ENCODE peak calls at places on chromosomes 7 and 10, in four cellular contexts. V is suprapubic skin, E is GM12865, H is psoas muscle. Y is an unnamed sample.

GRCh38 chr7:155000795-155001194 is 2.1 kb downstream of the PAXIP1 start:
- DNase-seq in V (no peak), E (peak), H (no peak), Y (no peak)

GRCh38 chr7:1641173-1641572 is 28.9 kb upstream of the ELFN1 start:
- DNase-seq in V (no peak), E (no peak), H (no peak), Y (no peak)

GRCh38 chr10:34139559-34139958 is 675.5 kb downstream of the PARD3 start:
- DNase-seq in V (no peak), E (no peak), H (no peak), Y (no peak)

GRCh38 chr7:29647020-29647654 is 83.5 kb downstream of the PRR15 start:
- DNase-seq in V (no peak), E (no peak), H (no peak), Y (no peak)

GRCh38 chr10:74955796-74956195 is 129.4 kb downstream of the KAT6B start:
- DNase-seq in V (no peak), E (no peak), H (no peak), Y (no peak)

GRCh38 chr7:76364198-76364584 is 5.4 kb upstream of the YWHAG start:
- DNase-seq in V (no peak), E (peak), H (no peak), Y (peak)

GRCh38 chr7:65980478-65981250 is 1.3 kb downstream of the GUSB start:
- DNase-seq in V (peak), E (peak), H (peak), Y (peak)

GRCh38 chr10:104197364-104197763 is 34.8 kb downstream of the CFAP43 start:
- DNase-seq in V (no peak), E (no peak), H (no peak), Y (no peak)

GRCh38 chr7:13987395-13987794 is 2.1 kb downstream of the ETV1 start:
- DNase-seq in V (no peak), E (no peak), H (no peak), Y (no peak)

GRCh38 chr7:92448185-92448747 is 984 bp downstream of the GATAD1 start:
- DNase-seq in V (no peak), E (peak), H (peak), Y (peak)

GRCh38 chr10:63711361-63711760 is 190.2 kb downstream of the REEP3 start:
- DNase-seq in V (no peak), E (no peak), H (peak), Y (no peak)

GRCh38 chr10:124679401-124679800 is 64.8 kb downstream of the FAM53B start:
- DNase-seq in V (no peak), E (no peak), H (peak), Y (no peak)

GRCh38 chr7:77378584-77378983 is 37.6 kb downstream of the GSAP start:
- DNase-seq in V (no peak), E (no peak), H (no peak), Y (no peak)

GRCh38 chr10:51206471-51206870 is 132.2 kb downstream of the PRKG1 start:
- DNase-seq in V (no peak), E (no peak), H (no peak), Y (no peak)

GRCh38 chr10:95430231-95430951 is 130.8 kb downstream of the SORBS1 start:
- DNase-seq in V (peak), E (peak), H (no peak), Y (peak)

GRCh38 chr7:76185187-76185915 is 16.3 kb upstream of the SRRM3 start:
- DNase-seq in V (no peak), E (no peak), H (no peak), Y (no peak)

GRCh38 chr7:192701-193536 is 548 bp downstream of the FAM20C start:
- DNase-seq in V (no peak), E (no peak), H (no peak), Y (no peak)

GRCh38 chr10:30784896-30785605 is 155.5 kb upstream of the LYZL2 start:
- DNase-seq in V (peak), E (peak), H (peak), Y (peak)

GRCh38 chr7:34133356-34133982 is 228.1 kb downstream of the BMPER start:
- DNase-seq in V (no peak), E (no peak), H (no peak), Y (no peak)

GRCh38 chr10:52999258-52999657 is 226.7 kb upstream of the MBL2 start:
- DNase-seq in V (no peak), E (no peak), H (no peak), Y (no peak)

GRCh38 chr7:122438492-122438891 is 133.9 kb upstream of the FEZF1 start:
- DNase-seq in V (no peak), E (no peak), H (no peak), Y (no peak)

GRCh38 chr7:153370092-153370491 is 610.5 kb downstream of the ACTR3B start:
- DNase-seq in V (no peak), E (no peak), H (no peak), Y (no peak)

GRCh38 chr7:100686822-100687211 is 7.2 kb downstream of the GIGYF1 start:
- DNase-seq in V (no peak), E (no peak), H (no peak), Y (no peak)

GRCh38 chr10:118304521-118304920 is 37.6 kb downstream of the FAM204A start:
- DNase-seq in V (no peak), E (no peak), H (no peak), Y (no peak)

GRCh38 chr7:44962483-44963251 is 16.1 kb downstream of the MYO1G start:
- DNase-seq in V (peak), E (no peak), H (no peak), Y (no peak)

GRCh38 chr7:22202141-22202540 is 154.8 kb downstream of the RAPGEF5 start:
- DNase-seq in V (no peak), E (no peak), H (no peak), Y (no peak)

GRCh38 chr7:155764432-155764798 is 47.8 kb downstream of the SHH start:
- DNase-seq in V (no peak), E (no peak), H (no peak), Y (no peak)

GRCh38 chr7:87564290-87564963 is 36.3 kb downstream of the ABCB1 start:
- DNase-seq in V (no peak), E (peak), H (no peak), Y (no peak)

GRCh38 chr7:1176891-1177373 is 16.9 kb upstream of the ZFAND2A start:
- DNase-seq in V (no peak), E (peak), H (peak), Y (no peak)

GRCh38 chr10:123934846-123935245 is 43.2 kb upstream of the CPXM2 start:
- DNase-seq in V (no peak), E (no peak), H (no peak), Y (no peak)

DNA sequence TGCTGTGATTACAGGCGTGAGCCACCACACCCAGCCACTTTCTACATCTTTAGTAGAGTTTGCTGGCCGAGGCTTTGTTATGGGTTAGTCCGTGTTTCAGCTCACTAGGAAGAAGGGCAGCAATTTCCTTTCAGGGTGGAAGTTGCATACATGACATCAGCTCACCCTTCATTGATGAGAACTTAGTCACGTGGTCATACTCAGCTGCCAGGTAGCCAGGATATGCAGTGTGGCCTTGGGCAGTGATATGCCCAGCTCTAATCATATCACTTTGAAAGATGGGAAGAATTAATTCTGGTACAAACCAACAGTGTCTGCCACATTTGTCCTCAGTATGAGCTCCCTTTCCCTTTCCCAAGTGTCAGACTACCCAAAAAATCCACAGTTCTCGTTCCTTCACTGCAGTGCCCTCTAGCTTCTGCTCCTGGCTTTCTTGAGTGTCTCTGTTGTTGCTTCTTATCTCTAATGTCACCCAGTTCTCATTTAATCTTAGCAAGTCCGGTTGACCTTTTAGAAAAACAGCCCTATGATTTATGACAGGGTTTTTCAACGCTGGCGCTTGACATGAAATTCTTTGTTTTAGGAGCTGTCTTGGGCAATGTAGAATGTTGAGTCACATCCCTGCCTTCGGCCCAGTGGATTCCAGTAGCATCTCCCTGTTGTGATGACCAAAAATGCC is 108.7 kb upstream of the ITGB1 start:
- DNase-seq in V (no peak), E (no peak), H (no peak), Y (peak)
- TF ChIP-seq CTCF in V (no peak), E (no peak), H (no peak), Y (no peak)

DNA sequence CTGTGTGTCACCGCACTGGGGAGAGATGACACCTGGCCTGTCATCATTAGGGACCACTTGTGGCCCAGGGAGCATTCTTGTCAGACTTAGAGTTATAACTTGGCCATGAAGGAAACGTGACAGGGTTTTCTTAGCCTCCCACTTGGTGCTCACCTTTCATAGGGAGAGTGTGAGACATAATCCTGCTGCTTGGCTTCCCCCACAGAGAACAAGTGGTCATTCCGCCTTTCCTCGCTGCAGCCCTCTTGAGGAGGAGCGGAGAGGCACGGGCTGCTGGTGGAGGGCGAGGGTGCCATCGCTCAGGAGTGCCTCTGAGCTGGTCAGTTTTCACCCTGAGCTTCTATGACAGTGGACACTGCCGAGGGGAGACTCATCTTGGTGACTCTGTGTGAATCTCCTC is 125.0 kb upstream of the GJD4 start:
- DNase-seq in V (no peak), E (no peak), H (no peak), Y (no peak)
- TF ChIP-seq CTCF in V (no peak), E (no peak), H (no peak), Y (no peak)

GRCh38 chr7:81457858-81458522 is 311.9 kb downstream of the HGF start:
- DNase-seq in V (no peak), E (no peak), H (no peak), Y (no peak)
- TF ChIP-seq CTCF in V (no peak), E (no peak), H (peak), Y (no peak)

DNA sequence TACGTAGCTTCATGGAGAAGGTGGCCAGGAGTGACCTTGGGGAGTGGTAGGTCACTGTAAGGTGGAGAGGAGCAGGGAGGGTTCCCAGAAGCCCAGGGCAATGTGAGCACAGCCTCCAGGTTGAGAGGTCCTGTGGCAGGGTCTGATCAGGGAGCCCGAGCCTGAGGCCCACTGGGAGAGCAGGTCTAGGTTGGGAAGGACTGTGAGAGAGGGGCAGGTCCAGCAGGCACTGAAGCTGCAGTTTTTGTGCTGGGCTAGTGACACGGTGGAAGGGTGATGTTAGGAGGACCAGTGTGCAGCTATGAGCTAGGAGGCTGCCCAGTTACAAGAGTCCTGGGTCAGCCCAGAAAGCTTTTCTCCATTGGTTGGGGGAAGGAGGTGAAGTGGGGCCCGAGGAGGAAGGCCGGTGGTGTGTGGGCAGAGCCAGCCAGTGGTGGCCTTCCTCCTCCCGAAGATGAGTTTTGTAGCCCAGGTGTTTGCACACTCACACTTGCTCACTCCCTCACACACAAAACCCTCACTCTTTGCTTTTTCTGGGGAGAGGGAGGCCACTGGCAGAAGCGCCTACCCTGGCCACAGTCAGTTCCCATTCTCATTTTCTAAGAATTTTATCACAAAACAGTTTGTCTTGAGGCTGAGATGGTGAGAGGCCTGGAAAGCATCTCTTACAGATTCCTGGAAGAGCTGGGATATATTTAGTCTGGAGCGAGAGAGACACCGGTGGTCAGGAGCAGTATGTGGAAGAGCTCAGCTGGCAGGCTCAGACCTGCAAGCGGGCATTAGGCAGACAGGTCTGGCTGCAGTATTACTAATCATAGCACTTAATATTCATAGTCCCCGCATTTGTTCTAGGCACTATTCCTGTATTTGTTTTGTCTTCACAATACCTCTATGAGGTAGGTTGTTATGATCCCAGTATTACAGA is 57.1 kb downstream of the ZNF467 start:
- DNase-seq in V (no peak), E (no peak), H (no peak), Y (no peak)
- TF ChIP-seq CTCF in V (no peak), E (no peak), H (no peak), Y (no peak)

DNA sequence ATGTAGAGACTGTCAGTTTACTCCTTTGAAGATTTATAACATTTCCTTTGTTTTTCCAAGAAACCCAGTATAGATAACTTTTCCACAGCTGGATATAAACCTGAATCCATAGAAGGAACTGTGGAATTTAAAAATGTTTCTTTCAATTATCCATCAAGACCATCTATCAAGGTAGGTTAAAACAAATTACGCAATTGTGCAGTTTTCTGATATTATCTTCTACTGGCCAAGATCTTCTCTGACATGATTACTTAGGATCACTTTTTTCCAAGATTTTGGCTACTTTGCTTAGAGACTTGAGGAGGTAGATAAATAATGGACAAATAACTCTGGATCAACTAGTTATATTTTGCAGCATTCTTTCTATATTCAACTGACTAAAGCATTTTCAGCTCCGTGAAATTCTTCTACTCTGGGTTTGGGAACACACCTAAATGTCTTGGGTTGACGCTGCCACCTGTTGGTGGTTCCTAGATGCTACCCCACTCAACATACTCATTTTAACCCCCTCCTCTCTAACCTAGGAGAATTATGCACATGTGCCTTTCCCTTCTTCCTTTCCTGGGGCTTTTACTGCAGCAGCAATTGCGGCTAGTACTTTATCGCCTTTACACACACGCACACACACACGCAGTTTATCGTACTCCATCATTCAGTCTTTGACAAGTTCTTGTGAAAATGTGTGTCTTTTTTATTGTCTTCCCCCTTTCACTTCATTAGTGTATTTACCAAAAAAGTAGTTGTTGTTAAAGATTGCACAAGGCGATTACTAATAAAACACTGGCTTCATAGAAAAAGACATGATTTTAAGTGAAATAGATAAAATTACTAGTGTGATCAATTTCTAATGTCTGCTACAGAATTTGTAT is 32.7 kb downstream of the ABCB5 start:
- DNase-seq in V (no peak), E (peak), H (no peak), Y (no peak)
- TF ChIP-seq CTCF in V (no peak), E (peak), H (no peak), Y (no peak)

DNA sequence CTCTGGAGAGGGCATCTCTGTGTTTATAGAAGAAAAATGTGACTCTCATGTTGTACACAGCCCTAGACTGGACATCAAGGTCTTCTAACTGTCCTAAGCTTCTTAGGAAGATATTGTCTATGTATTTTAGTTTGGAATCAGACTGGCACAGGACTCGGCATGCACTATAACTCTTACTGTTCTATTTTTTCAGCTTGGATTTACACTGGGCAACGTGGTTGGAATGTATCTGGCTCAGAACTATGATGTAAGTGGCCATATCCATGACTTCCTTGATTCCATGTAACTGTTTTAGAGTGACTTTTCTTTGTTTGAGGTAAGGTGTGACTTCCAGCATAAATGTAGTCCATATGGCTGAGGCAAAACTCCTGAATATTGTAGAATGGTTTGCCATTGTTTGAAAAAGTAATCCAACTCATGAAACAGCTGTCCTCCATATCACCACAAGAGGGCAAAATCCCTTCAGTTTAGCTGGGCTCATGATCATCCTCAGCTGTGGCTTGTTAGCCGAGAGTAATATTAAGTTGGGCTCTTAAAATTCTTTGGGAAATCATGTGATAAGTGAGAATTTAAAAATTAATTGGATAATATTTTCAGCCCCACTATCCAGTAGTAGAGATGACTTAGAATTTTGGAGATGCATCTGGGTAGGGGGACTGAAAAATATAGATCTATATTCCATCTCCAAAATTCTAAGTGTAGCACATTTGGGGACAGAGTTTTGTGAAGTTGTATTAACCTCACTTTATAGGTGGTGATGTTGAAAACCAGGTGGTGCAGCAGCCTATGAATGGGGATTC is 10.4 kb downstream of the STMP1 start:
- DNase-seq in V (no peak), E (peak), H (no peak), Y (peak)
- TF ChIP-seq CTCF in V (peak), E (peak), H (peak), Y (peak)

GRCh38 chr10:99731296-99732032 is 463 bp downstream of the COX15 start:
- DNase-seq in V (no peak), E (no peak), H (no peak), Y (no peak)
- TF ChIP-seq CTCF in V (peak), E (no peak), H (no peak), Y (no peak)

DNA sequence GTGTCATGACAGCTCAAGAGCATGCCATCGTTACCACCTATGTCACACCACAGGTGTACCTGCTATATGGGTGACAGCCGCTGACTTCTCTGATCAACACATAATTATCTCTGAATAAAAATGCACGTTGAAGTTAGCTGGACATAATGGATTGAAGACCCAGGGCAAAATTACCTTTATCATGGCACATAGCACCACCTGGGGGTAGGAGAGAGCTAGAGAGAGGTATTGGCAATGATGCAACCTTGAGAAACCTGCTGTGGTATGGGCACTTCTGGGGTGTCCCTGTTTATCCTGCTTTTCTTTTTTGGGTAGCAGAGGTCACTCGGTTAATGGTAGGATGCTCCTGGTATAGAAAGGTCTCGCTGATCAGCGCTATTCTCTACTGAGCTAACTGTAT is 323.3 kb downstream of the TFEC start:
- DNase-seq in V (no peak), E (peak), H (no peak), Y (no peak)
- TF ChIP-seq CTCF in V (no peak), E (peak), H (no peak), Y (no peak)

DNA sequence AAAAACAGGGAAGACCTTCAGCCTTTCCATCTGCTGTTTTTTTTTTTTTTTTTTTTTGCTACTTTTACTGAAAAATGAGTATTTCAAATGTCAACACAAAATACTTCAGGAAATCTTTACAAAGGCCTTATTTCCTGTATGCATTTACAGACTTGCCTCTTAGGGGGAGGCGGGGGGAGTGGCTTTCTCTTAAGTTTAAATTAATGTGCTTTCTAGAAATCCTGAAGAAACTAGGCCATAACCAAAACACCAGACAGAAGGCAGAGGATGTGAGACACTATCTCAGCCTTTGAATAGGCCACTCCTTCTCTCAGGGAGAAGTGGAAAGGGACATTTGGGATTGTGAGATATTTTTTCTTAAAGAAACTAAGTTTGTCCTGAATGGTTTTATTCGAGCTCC is 91.7 kb downstream of the COL28A1 start:
- DNase-seq in V (no peak), E (no peak), H (no peak), Y (no peak)
- TF ChIP-seq CTCF in V (no peak), E (no peak), H (no peak), Y (no peak)